ENCODE peak calls at places on chromosome 9, in five cellular contexts. One of them, this sample, is unnamed.

GRCh38 chr9:70168521-70168920 is 90.3 kb upstream of the SMC5 start:
- DNase-seq in heart left ventricle: no peak
- DNase-seq in AG09319: no peak
- DNase-seq in neural progenitor cell: no peak
- DNase-seq in naive thymus-derived CD8-positive, alpha-beta T cell: no peak
- DNase-seq in this sample: no peak

GRCh38 chr9:73869261-73869660 is 627.9 kb upstream of the RORB start:
- DNase-seq in neural progenitor cell: peak; percentile 52
- DNase-seq in heart left ventricle: no peak
- DNase-seq in naive thymus-derived CD8-positive, alpha-beta T cell: no peak
- DNase-seq in AG09319: no peak
- DNase-seq in this sample: no peak

GRCh38 chr9:65459756-65460320 is 174.8 kb upstream of the FOXD4L5 start:
- DNase-seq in heart left ventricle: no peak
- DNase-seq in neural progenitor cell: no peak
- DNase-seq in naive thymus-derived CD8-positive, alpha-beta T cell: no peak
- DNase-seq in AG09319: no peak
- DNase-seq in this sample: no peak

GRCh38 chr9:5787220-5787619 is 45.7 kb downstream of the ERMP1 start:
- DNase-seq in heart left ventricle: no peak
- DNase-seq in naive thymus-derived CD8-positive, alpha-beta T cell: no peak
- DNase-seq in neural progenitor cell: no peak
- DNase-seq in AG09319: no peak
- DNase-seq in this sample: no peak

GRCh38 chr9:123927625-123928308 is 2.2 kb downstream of the DENND1A start:
- DNase-seq in AG09319: no peak
- DNase-seq in neural progenitor cell: no peak
- DNase-seq in naive thymus-derived CD8-positive, alpha-beta T cell: no peak
- DNase-seq in heart left ventricle: no peak
- DNase-seq in this sample: no peak

GRCh38 chr9:125486576-125486975 is 220.4 kb downstream of the MAPKAP1 start:
- DNase-seq in heart left ventricle: peak; percentile 82
- DNase-seq in neural progenitor cell: no peak
- DNase-seq in AG09319: no peak
- DNase-seq in naive thymus-derived CD8-positive, alpha-beta T cell: no peak
- DNase-seq in this sample: peak; percentile 63

GRCh38 chr9:8095531-8096223 is 296.1 kb upstream of the DMAC1 start:
- DNase-seq in AG09319: no peak
- DNase-seq in neural progenitor cell: no peak
- DNase-seq in heart left ventricle: no peak
- DNase-seq in naive thymus-derived CD8-positive, alpha-beta T cell: no peak
- DNase-seq in this sample: no peak

GRCh38 chr9:122005597-122005996 is 87.5 kb downstream of the TTLL11 start:
- DNase-seq in naive thymus-derived CD8-positive, alpha-beta T cell: no peak
- DNase-seq in AG09319: no peak
- DNase-seq in neural progenitor cell: peak; percentile 23
- DNase-seq in heart left ventricle: no peak
- DNase-seq in this sample: no peak

GRCh38 chr9:917730-918129 is 58.7 kb upstream of the DMRT3 start:
- DNase-seq in AG09319: no peak
- DNase-seq in heart left ventricle: no peak
- DNase-seq in neural progenitor cell: no peak
- DNase-seq in naive thymus-derived CD8-positive, alpha-beta T cell: no peak
- DNase-seq in this sample: no peak

GRCh38 chr9:94697972-94698581 is 28.4 kb upstream of the AOPEP start:
- DNase-seq in AG09319: peak; percentile 66
- DNase-seq in heart left ventricle: no peak
- DNase-seq in neural progenitor cell: peak; percentile 39
- DNase-seq in naive thymus-derived CD8-positive, alpha-beta T cell: no peak
- DNase-seq in this sample: no peak

GRCh38 chr9:86353591-86354047 is 591 bp downstream of the TUT7 start:
- DNase-seq in neural progenitor cell: no peak
- DNase-seq in AG09319: no peak
- DNase-seq in naive thymus-derived CD8-positive, alpha-beta T cell: no peak
- DNase-seq in heart left ventricle: no peak
- DNase-seq in this sample: no peak

GRCh38 chr9:94981661-94982060 is 255.2 kb downstream of the AOPEP start:
- DNase-seq in AG09319: no peak
- DNase-seq in heart left ventricle: no peak
- DNase-seq in neural progenitor cell: no peak
- DNase-seq in naive thymus-derived CD8-positive, alpha-beta T cell: no peak
- DNase-seq in this sample: no peak

GRCh38 chr9:111986035-111986556 is 89.5 kb downstream of the UGCG start:
- DNase-seq in naive thymus-derived CD8-positive, alpha-beta T cell: no peak
- DNase-seq in heart left ventricle: peak; percentile 36
- DNase-seq in AG09319: no peak
- DNase-seq in neural progenitor cell: no peak
- DNase-seq in this sample: peak; percentile 36

GRCh38 chr9:121812159-121812735 is 160.8 kb downstream of the DAB2IP start:
- DNase-seq in neural progenitor cell: no peak
- DNase-seq in heart left ventricle: no peak
- DNase-seq in AG09319: no peak
- DNase-seq in naive thymus-derived CD8-positive, alpha-beta T cell: no peak
- DNase-seq in this sample: no peak

GRCh38 chr9:97711223-97711626 is 14.1 kb upstream of the XPA start:
- DNase-seq in heart left ventricle: no peak
- DNase-seq in AG09319: no peak
- DNase-seq in neural progenitor cell: peak; percentile 44
- DNase-seq in naive thymus-derived CD8-positive, alpha-beta T cell: no peak
- DNase-seq in this sample: no peak

GRCh38 chr9:135500525-135501260 is at the start of gene MRPS2:
- DNase-seq in heart left ventricle: peak; percentile 92
- DNase-seq in naive thymus-derived CD8-positive, alpha-beta T cell: peak; percentile 88
- DNase-seq in AG09319: peak; percentile 61
- DNase-seq in neural progenitor cell: peak; percentile 97
- DNase-seq in this sample: peak; percentile 94

GRCh38 chr9:13939129-13939528 is 374.8 kb downstream of the NFIB start:
- DNase-seq in AG09319: peak; percentile 42
- DNase-seq in heart left ventricle: no peak
- DNase-seq in neural progenitor cell: no peak
- DNase-seq in naive thymus-derived CD8-positive, alpha-beta T cell: no peak
- DNase-seq in this sample: no peak

GRCh38 chr9:32854271-32854670 is 70.9 kb downstream of the TMEM215 start:
- DNase-seq in AG09319: no peak
- DNase-seq in heart left ventricle: no peak
- DNase-seq in neural progenitor cell: no peak
- DNase-seq in naive thymus-derived CD8-positive, alpha-beta T cell: no peak
- DNase-seq in this sample: no peak

GRCh38 chr9:95005276-95006141 is 279.0 kb downstream of the AOPEP start:
- DNase-seq in naive thymus-derived CD8-positive, alpha-beta T cell: no peak
- DNase-seq in heart left ventricle: no peak
- DNase-seq in neural progenitor cell: peak; percentile 28
- DNase-seq in AG09319: no peak
- DNase-seq in this sample: no peak

GRCh38 chr9:70081120-70081495 is 37.5 kb downstream of the MAMDC2 start:
- DNase-seq in heart left ventricle: no peak
- DNase-seq in AG09319: no peak
- DNase-seq in naive thymus-derived CD8-positive, alpha-beta T cell: no peak
- DNase-seq in neural progenitor cell: no peak
- DNase-seq in this sample: no peak

GRCh38 chr9:137390553-137391410 is 32.2 kb downstream of the EXD3 start:
- DNase-seq in naive thymus-derived CD8-positive, alpha-beta T cell: no peak
- DNase-seq in neural progenitor cell: no peak
- DNase-seq in heart left ventricle: no peak
- DNase-seq in AG09319: no peak
- DNase-seq in this sample: no peak

GRCh38 chr9:21585756-21586752 is 103.9 kb upstream of the IFNE start:
- DNase-seq in neural progenitor cell: no peak
- DNase-seq in naive thymus-derived CD8-positive, alpha-beta T cell: no peak
- DNase-seq in AG09319: no peak
- DNase-seq in heart left ventricle: no peak
- DNase-seq in this sample: no peak

GRCh38 chr9:137184881-137185660 is 3.3 kb downstream of the ANAPC2 start:
- DNase-seq in heart left ventricle: no peak
- DNase-seq in neural progenitor cell: no peak
- DNase-seq in naive thymus-derived CD8-positive, alpha-beta T cell: no peak
- DNase-seq in AG09319: no peak
- DNase-seq in this sample: no peak

GRCh38 chr9:127295005-127295404 is 30.4 kb downstream of the GARNL3 start:
- DNase-seq in heart left ventricle: no peak
- DNase-seq in neural progenitor cell: no peak
- DNase-seq in AG09319: no peak
- DNase-seq in naive thymus-derived CD8-positive, alpha-beta T cell: no peak
- DNase-seq in this sample: no peak

GRCh38 chr9:37963936-37964739 is 60.2 kb upstream of the SLC25A51 start:
- DNase-seq in naive thymus-derived CD8-positive, alpha-beta T cell: peak; percentile 46
- DNase-seq in AG09319: peak; percentile 78
- DNase-seq in heart left ventricle: no peak
- DNase-seq in neural progenitor cell: no peak
- DNase-seq in this sample: no peak

GRCh38 chr9:125700791-125701190 is 6.2 kb downstream of the MAPKAP1 start:
- DNase-seq in AG09319: no peak
- DNase-seq in naive thymus-derived CD8-positive, alpha-beta T cell: no peak
- DNase-seq in neural progenitor cell: no peak
- DNase-seq in heart left ventricle: no peak
- DNase-seq in this sample: no peak

GRCh38 chr9:37618817-37619216 is 26.4 kb upstream of the TOMM5 start:
- DNase-seq in neural progenitor cell: no peak
- DNase-seq in heart left ventricle: no peak
- DNase-seq in naive thymus-derived CD8-positive, alpha-beta T cell: no peak
- DNase-seq in AG09319: no peak
- DNase-seq in this sample: no peak

GRCh38 chr9:99158629-99159028 is 53.7 kb downstream of the TGFBR1 start:
- DNase-seq in heart left ventricle: no peak
- DNase-seq in AG09319: no peak
- DNase-seq in neural progenitor cell: no peak
- DNase-seq in naive thymus-derived CD8-positive, alpha-beta T cell: no peak
- DNase-seq in this sample: no peak

GRCh38 chr9:123710299-123710698 is 219.6 kb downstream of the DENND1A start:
- DNase-seq in AG09319: peak; percentile 16
- DNase-seq in neural progenitor cell: no peak
- DNase-seq in heart left ventricle: no peak
- DNase-seq in naive thymus-derived CD8-positive, alpha-beta T cell: no peak
- DNase-seq in this sample: no peak

GRCh38 chr9:130124471-130124870 is 47.7 kb upstream of the NCS1 start:
- DNase-seq in heart left ventricle: no peak
- DNase-seq in neural progenitor cell: no peak
- DNase-seq in AG09319: no peak
- DNase-seq in naive thymus-derived CD8-positive, alpha-beta T cell: no peak
- DNase-seq in this sample: no peak

GRCh38 chr9:136339173-136339957 is 12.0 kb downstream of the GPSM1 start:
- DNase-seq in heart left ventricle: peak; percentile 74
- DNase-seq in neural progenitor cell: peak; percentile 93
- DNase-seq in naive thymus-derived CD8-positive, alpha-beta T cell: no peak
- DNase-seq in AG09319: no peak
- DNase-seq in this sample: peak; percentile 89